ENCODE peak calls at places on chromosomes 5 and 9, in eight cellular contexts. One of them, this sample, is unnamed.
A peak's percentile ranks its signal among the peaks of the same experiment; 100 is the strongest.

GRCh38 chr5:151781201-151781600 is 9.4 kb downstream of the G3BP1 start:
- DNase-seq in germinal center: no peak
- DNase-seq in amniotic stem cell: no peak
- DNase-seq in Caki2: no peak
- DNase-seq in tibial artery: no peak
- DNase-seq in IMR-90: no peak
- DNase-seq in globus pallidus: no peak
- DNase-seq in GM06990: no peak
- DNase-seq in this sample: no peak

GRCh38 chr5:581941-582340 is 30.2 kb upstream of the CEP72 start:
- DNase-seq in germinal center: no peak
- DNase-seq in amniotic stem cell: no peak
- DNase-seq in Caki2: no peak
- DNase-seq in tibial artery: peak; percentile 2
- DNase-seq in IMR-90: no peak
- DNase-seq in globus pallidus: no peak
- DNase-seq in GM06990: no peak
- DNase-seq in this sample: no peak

GRCh38 chr9:133956520-133957076 is 35.5 kb downstream of the VAV2 start:
- DNase-seq in germinal center: no peak
- DNase-seq in amniotic stem cell: no peak
- DNase-seq in Caki2: no peak
- DNase-seq in tibial artery: no peak
- DNase-seq in IMR-90: peak; percentile 37
- DNase-seq in globus pallidus: no peak
- DNase-seq in GM06990: peak; percentile 55
- DNase-seq in this sample: no peak

GRCh38 chr9:132637351-132637750 is 32.4 kb downstream of the DDX31 start:
- DNase-seq in germinal center: no peak
- DNase-seq in amniotic stem cell: no peak
- DNase-seq in Caki2: no peak
- DNase-seq in tibial artery: no peak
- DNase-seq in IMR-90: no peak
- DNase-seq in globus pallidus: no peak
- DNase-seq in GM06990: no peak
- DNase-seq in this sample: no peak

GRCh38 chr5:36875051-36875788 is 1.3 kb upstream of the NIPBL start:
- DNase-seq in germinal center: peak; percentile 16
- DNase-seq in amniotic stem cell: peak; percentile 23
- DNase-seq in Caki2: peak; percentile 58
- DNase-seq in tibial artery: peak; percentile 59
- DNase-seq in IMR-90: peak; percentile 39
- DNase-seq in globus pallidus: peak; percentile 57
- DNase-seq in GM06990: peak; percentile 64
- DNase-seq in this sample: no peak

GRCh38 chr9:107839371-107839770 is 349.8 kb upstream of the KLF4 start:
- DNase-seq in germinal center: no peak
- DNase-seq in amniotic stem cell: no peak
- DNase-seq in Caki2: no peak
- DNase-seq in tibial artery: no peak
- DNase-seq in IMR-90: no peak
- DNase-seq in globus pallidus: no peak
- DNase-seq in GM06990: no peak
- DNase-seq in this sample: no peak

GRCh38 chr5:14457475-14457874 is 124.1 kb upstream of the OTULINL start:
- DNase-seq in germinal center: no peak
- DNase-seq in amniotic stem cell: no peak
- DNase-seq in Caki2: no peak
- DNase-seq in tibial artery: no peak
- DNase-seq in IMR-90: no peak
- DNase-seq in globus pallidus: no peak
- DNase-seq in GM06990: no peak
- DNase-seq in this sample: no peak

GRCh38 chr5:31688515-31689092 is 49.7 kb downstream of the PDZD2 start:
- DNase-seq in germinal center: no peak
- DNase-seq in amniotic stem cell: no peak
- DNase-seq in Caki2: no peak
- DNase-seq in tibial artery: no peak
- DNase-seq in IMR-90: no peak
- DNase-seq in globus pallidus: no peak
- DNase-seq in GM06990: no peak
- DNase-seq in this sample: no peak

GRCh38 chr9:98332405-98332831 is 77.0 kb upstream of the TBC1D2 start:
- DNase-seq in germinal center: no peak
- DNase-seq in amniotic stem cell: no peak
- DNase-seq in Caki2: no peak
- DNase-seq in tibial artery: no peak
- DNase-seq in IMR-90: no peak
- DNase-seq in globus pallidus: no peak
- DNase-seq in GM06990: no peak
- DNase-seq in this sample: no peak

GRCh38 chr5:1298723-1299510 is 4.0 kb upstream of the TERT start:
- DNase-seq in germinal center: no peak
- DNase-seq in amniotic stem cell: no peak
- DNase-seq in Caki2: no peak
- DNase-seq in tibial artery: no peak
- DNase-seq in IMR-90: no peak
- DNase-seq in globus pallidus: no peak
- DNase-seq in GM06990: no peak
- DNase-seq in this sample: no peak

GRCh38 chr9:4328723-4329122 is 28.9 kb upstream of the GLIS3 start:
- DNase-seq in germinal center: no peak
- DNase-seq in amniotic stem cell: no peak
- DNase-seq in Caki2: no peak
- DNase-seq in tibial artery: no peak
- DNase-seq in IMR-90: peak; percentile 59
- DNase-seq in globus pallidus: no peak
- DNase-seq in GM06990: no peak
- DNase-seq in this sample: no peak

GRCh38 chr5:133930061-133930823 is 38.2 kb downstream of the C5orf15 start:
- DNase-seq in germinal center: no peak
- DNase-seq in amniotic stem cell: no peak
- DNase-seq in Caki2: no peak
- DNase-seq in tibial artery: peak; percentile 35
- DNase-seq in IMR-90: peak; percentile 75
- DNase-seq in globus pallidus: no peak
- DNase-seq in GM06990: peak; percentile 52
- DNase-seq in this sample: no peak

GRCh38 chr5:149117970-149118369 is 23.3 kb upstream of the ABLIM3 start:
- DNase-seq in germinal center: no peak
- DNase-seq in amniotic stem cell: no peak
- DNase-seq in Caki2: no peak
- DNase-seq in tibial artery: no peak
- DNase-seq in IMR-90: no peak
- DNase-seq in globus pallidus: no peak
- DNase-seq in GM06990: no peak
- DNase-seq in this sample: no peak

GRCh38 chr5:152619756-152620155 is 214.7 kb upstream of the NMUR2 start:
- DNase-seq in germinal center: no peak
- DNase-seq in amniotic stem cell: no peak
- DNase-seq in Caki2: no peak
- DNase-seq in tibial artery: no peak
- DNase-seq in IMR-90: no peak
- DNase-seq in globus pallidus: no peak
- DNase-seq in GM06990: no peak
- DNase-seq in this sample: no peak

GRCh38 chr9:103617046-103617445 is 477.1 kb upstream of the SMC2 start:
- DNase-seq in germinal center: no peak
- DNase-seq in amniotic stem cell: no peak
- DNase-seq in Caki2: no peak
- DNase-seq in tibial artery: no peak
- DNase-seq in IMR-90: no peak
- DNase-seq in globus pallidus: peak; percentile 74
- DNase-seq in GM06990: no peak
- DNase-seq in this sample: no peak

GRCh38 chr9:119234636-119235035 is 134.6 kb downstream of the BRINP1 start:
- DNase-seq in germinal center: no peak
- DNase-seq in amniotic stem cell: no peak
- DNase-seq in Caki2: no peak
- DNase-seq in tibial artery: no peak
- DNase-seq in IMR-90: no peak
- DNase-seq in globus pallidus: no peak
- DNase-seq in GM06990: no peak
- DNase-seq in this sample: no peak

GRCh38 chr5:150346592-150346991 is 10.9 kb upstream of the TCOF1 start:
- DNase-seq in germinal center: no peak
- DNase-seq in amniotic stem cell: no peak
- DNase-seq in Caki2: no peak
- DNase-seq in tibial artery: no peak
- DNase-seq in IMR-90: no peak
- DNase-seq in globus pallidus: no peak
- DNase-seq in GM06990: no peak
- DNase-seq in this sample: no peak

GRCh38 chr9:128215491-128216404 is 12.6 kb downstream of the DNM1 start:
- DNase-seq in germinal center: no peak
- DNase-seq in amniotic stem cell: no peak
- DNase-seq in Caki2: peak; percentile 59
- DNase-seq in tibial artery: peak; percentile 81
- DNase-seq in IMR-90: peak; percentile 84
- DNase-seq in globus pallidus: no peak
- DNase-seq in GM06990: no peak
- DNase-seq in this sample: no peak

GRCh38 chr5:102668220-102668930 is 86.7 kb upstream of the PAM start:
- DNase-seq in germinal center: no peak
- DNase-seq in amniotic stem cell: no peak
- DNase-seq in Caki2: no peak
- DNase-seq in tibial artery: no peak
- DNase-seq in IMR-90: no peak
- DNase-seq in globus pallidus: no peak
- DNase-seq in GM06990: no peak
- DNase-seq in this sample: no peak

GRCh38 chr5:176611435-176611834 is 1.5 kb upstream of the GPRIN1 start:
- DNase-seq in germinal center: peak; percentile 47
- DNase-seq in amniotic stem cell: peak; percentile 30
- DNase-seq in Caki2: peak; percentile 54
- DNase-seq in tibial artery: peak; percentile 43
- DNase-seq in IMR-90: peak; percentile 91
- DNase-seq in globus pallidus: peak; percentile 33
- DNase-seq in GM06990: no peak
- DNase-seq in this sample: no peak

GRCh38 chr5:176664479-176664878 is 17.2 kb downstream of the TSPAN17 start:
- DNase-seq in germinal center: no peak
- DNase-seq in amniotic stem cell: no peak
- DNase-seq in Caki2: no peak
- DNase-seq in tibial artery: no peak
- DNase-seq in IMR-90: no peak
- DNase-seq in globus pallidus: no peak
- DNase-seq in GM06990: no peak
- DNase-seq in this sample: no peak

GRCh38 chr5:9239071-9239470 is 306.8 kb downstream of the SEMA5A start:
- DNase-seq in germinal center: no peak
- DNase-seq in amniotic stem cell: no peak
- DNase-seq in Caki2: no peak
- DNase-seq in tibial artery: no peak
- DNase-seq in IMR-90: peak; percentile 32
- DNase-seq in globus pallidus: no peak
- DNase-seq in GM06990: no peak
- DNase-seq in this sample: no peak

GRCh38 chr5:38650540-38651275 is 94.3 kb upstream of the LIFR start:
- DNase-seq in germinal center: no peak
- DNase-seq in amniotic stem cell: no peak
- DNase-seq in Caki2: peak; percentile 43
- DNase-seq in tibial artery: no peak
- DNase-seq in IMR-90: peak; percentile 20
- DNase-seq in globus pallidus: no peak
- DNase-seq in GM06990: no peak
- DNase-seq in this sample: no peak

GRCh38 chr5:66558562-66558961 is 37.6 kb upstream of the MAST4 start:
- DNase-seq in germinal center: peak; percentile 24
- DNase-seq in amniotic stem cell: no peak
- DNase-seq in Caki2: no peak
- DNase-seq in tibial artery: no peak
- DNase-seq in IMR-90: no peak
- DNase-seq in globus pallidus: no peak
- DNase-seq in GM06990: peak; percentile 18
- DNase-seq in this sample: no peak

GRCh38 chr5:60945760-60946253 is 802 bp downstream of the NDUFAF2 start:
- DNase-seq in germinal center: peak; percentile 8
- DNase-seq in amniotic stem cell: no peak
- DNase-seq in Caki2: no peak
- DNase-seq in tibial artery: peak; percentile 41
- DNase-seq in IMR-90: peak; percentile 37
- DNase-seq in globus pallidus: peak; percentile 26
- DNase-seq in GM06990: no peak
- DNase-seq in this sample: no peak

GRCh38 chr9:132787748-132788159 is 90.3 kb downstream of the AK8 start:
- DNase-seq in germinal center: no peak
- DNase-seq in amniotic stem cell: no peak
- DNase-seq in Caki2: peak; percentile 84
- DNase-seq in tibial artery: no peak
- DNase-seq in IMR-90: no peak
- DNase-seq in globus pallidus: no peak
- DNase-seq in GM06990: no peak
- DNase-seq in this sample: no peak

GRCh38 chr5:68661237-68661636 is 432.6 kb upstream of the SLC30A5 start:
- DNase-seq in germinal center: peak; percentile 60
- DNase-seq in amniotic stem cell: no peak
- DNase-seq in Caki2: no peak
- DNase-seq in tibial artery: no peak
- DNase-seq in IMR-90: peak; percentile 22
- DNase-seq in globus pallidus: peak; percentile 19
- DNase-seq in GM06990: no peak
- DNase-seq in this sample: peak; percentile 59

GRCh38 chr5:135451581-135452360 is at the start of gene TIFAB:
- DNase-seq in germinal center: no peak
- DNase-seq in amniotic stem cell: no peak
- DNase-seq in Caki2: no peak
- DNase-seq in tibial artery: no peak
- DNase-seq in IMR-90: no peak
- DNase-seq in globus pallidus: no peak
- DNase-seq in GM06990: no peak
- DNase-seq in this sample: no peak

GRCh38 chr5:126370796-126371718 is 52.2 kb upstream of the GRAMD2B start:
- DNase-seq in germinal center: no peak
- DNase-seq in amniotic stem cell: no peak
- DNase-seq in Caki2: peak; percentile 91
- DNase-seq in tibial artery: no peak
- DNase-seq in IMR-90: peak; percentile 78
- DNase-seq in globus pallidus: no peak
- DNase-seq in GM06990: no peak
- DNase-seq in this sample: no peak

GRCh38 chr5:157890825-157891587 is 32.1 kb upstream of the CLINT1 start:
- DNase-seq in germinal center: no peak
- DNase-seq in amniotic stem cell: no peak
- DNase-seq in Caki2: peak; percentile 51
- DNase-seq in tibial artery: no peak
- DNase-seq in IMR-90: peak; percentile 6
- DNase-seq in globus pallidus: no peak
- DNase-seq in GM06990: no peak
- DNase-seq in this sample: no peak

GRCh38 chr5:98503582-98503981 is 269.9 kb upstream of the RGMB start:
- DNase-seq in germinal center: no peak
- DNase-seq in amniotic stem cell: no peak
- DNase-seq in Caki2: no peak
- DNase-seq in tibial artery: no peak
- DNase-seq in IMR-90: no peak
- DNase-seq in globus pallidus: no peak
- DNase-seq in GM06990: no peak
- DNase-seq in this sample: no peak

GRCh38 chr9:113621309-113621791 is 157.8 kb downstream of the RGS3 start:
- DNase-seq in germinal center: no peak
- DNase-seq in amniotic stem cell: peak; percentile 89
- DNase-seq in Caki2: no peak
- DNase-seq in tibial artery: peak; percentile 84
- DNase-seq in IMR-90: peak; percentile 93
- DNase-seq in globus pallidus: no peak
- DNase-seq in GM06990: no peak
- DNase-seq in this sample: peak; percentile 49

GRCh38 chr5:40834391-40834848 is 602 bp downstream of the RPL37 start:
- DNase-seq in germinal center: peak; percentile 10
- DNase-seq in amniotic stem cell: no peak
- DNase-seq in Caki2: no peak
- DNase-seq in tibial artery: no peak
- DNase-seq in IMR-90: peak; percentile 33
- DNase-seq in globus pallidus: no peak
- DNase-seq in GM06990: no peak
- DNase-seq in this sample: no peak

GRCh38 chr5:107295914-107296313 is 374.8 kb downstream of the EFNA5 start:
- DNase-seq in germinal center: no peak
- DNase-seq in amniotic stem cell: no peak
- DNase-seq in Caki2: no peak
- DNase-seq in tibial artery: no peak
- DNase-seq in IMR-90: no peak
- DNase-seq in globus pallidus: no peak
- DNase-seq in GM06990: no peak
- DNase-seq in this sample: no peak